ENCODE peak calls at places on chromosomes 3 and 15, in eight cellular contexts. One of them, this sample, is unnamed.

GRCh38 chr3:94024385-94024784 is 4.0 kb downstream of the STX19 start:
- DNase-seq in PC-3: peak; percentile 9
- DNase-seq in GM23338: no peak
- DNase-seq in heart left ventricle: no peak
- DNase-seq in uterus: no peak
- DNase-seq in cardiac muscle cell: no peak
- DNase-seq in A673: no peak
- DNase-seq in heart right ventricle: no peak
- DNase-seq in this sample: no peak

GRCh38 chr3:191882289-191882688 is 421.3 kb downstream of the PYDC2 start:
- DNase-seq in cardiac muscle cell: peak; percentile 37
- DNase-seq in GM23338: peak; percentile 64
- DNase-seq in uterus: no peak
- DNase-seq in PC-3: peak; percentile 8
- DNase-seq in heart left ventricle: no peak
- DNase-seq in heart right ventricle: no peak
- DNase-seq in A673: no peak
- DNase-seq in this sample: no peak

GRCh38 chr3:123755508-123755907 is 128.6 kb downstream of the MYLK start:
- DNase-seq in GM23338: no peak
- DNase-seq in uterus: no peak
- DNase-seq in cardiac muscle cell: no peak
- DNase-seq in heart left ventricle: no peak
- DNase-seq in heart right ventricle: no peak
- DNase-seq in PC-3: no peak
- DNase-seq in A673: no peak
- DNase-seq in this sample: no peak

GRCh38 chr3:178369006-178369405 is 167.2 kb upstream of the KCNMB2 start:
- DNase-seq in uterus: no peak
- DNase-seq in heart right ventricle: no peak
- DNase-seq in PC-3: no peak
- DNase-seq in heart left ventricle: no peak
- DNase-seq in cardiac muscle cell: no peak
- DNase-seq in GM23338: no peak
- DNase-seq in A673: no peak
- DNase-seq in this sample: no peak

GRCh38 chr15:90165659-90166489 is 35.3 kb upstream of the SEMA4B start:
- DNase-seq in GM23338: no peak
- DNase-seq in uterus: peak; percentile 43
- DNase-seq in PC-3: peak; percentile 99
- DNase-seq in A673: peak; percentile 79
- DNase-seq in cardiac muscle cell: no peak
- DNase-seq in heart right ventricle: peak; percentile 31
- DNase-seq in heart left ventricle: peak; percentile 61
- DNase-seq in this sample: peak; percentile 87

GRCh38 chr15:58521293-58521991 is 89.7 kb downstream of the LIPC start:
- DNase-seq in A673: peak; percentile 76
- DNase-seq in heart right ventricle: peak; percentile 38
- DNase-seq in cardiac muscle cell: no peak
- DNase-seq in heart left ventricle: peak; percentile 44
- DNase-seq in GM23338: peak; percentile 53
- DNase-seq in uterus: peak; percentile 28
- DNase-seq in PC-3: peak; percentile 93
- DNase-seq in this sample: peak; percentile 77

GRCh38 chr3:193346259-193346658 is 32.3 kb downstream of the ATP13A5 start:
- DNase-seq in PC-3: no peak
- DNase-seq in cardiac muscle cell: no peak
- DNase-seq in heart left ventricle: no peak
- DNase-seq in heart right ventricle: no peak
- DNase-seq in GM23338: peak; percentile 49
- DNase-seq in uterus: no peak
- DNase-seq in A673: no peak
- DNase-seq in this sample: no peak

GRCh38 chr3:34351857-34352545 is 553.6 kb downstream of the PDCD6IP start:
- DNase-seq in A673: no peak
- DNase-seq in heart left ventricle: no peak
- DNase-seq in GM23338: no peak
- DNase-seq in cardiac muscle cell: peak; percentile 68
- DNase-seq in uterus: no peak
- DNase-seq in PC-3: no peak
- DNase-seq in heart right ventricle: no peak
- DNase-seq in this sample: no peak

GRCh38 chr15:78016860-78017259 is 60.7 kb downstream of the TBC1D2B start:
- DNase-seq in GM23338: no peak
- DNase-seq in A673: no peak
- DNase-seq in uterus: no peak
- DNase-seq in PC-3: no peak
- DNase-seq in cardiac muscle cell: no peak
- DNase-seq in heart right ventricle: no peak
- DNase-seq in heart left ventricle: no peak
- DNase-seq in this sample: no peak

GRCh38 chr15:40511093-40511471 is 40.3 kb downstream of the CHST14 start:
- DNase-seq in cardiac muscle cell: no peak
- DNase-seq in heart left ventricle: no peak
- DNase-seq in uterus: no peak
- DNase-seq in A673: no peak
- DNase-seq in heart right ventricle: no peak
- DNase-seq in GM23338: peak; percentile 32
- DNase-seq in PC-3: no peak
- DNase-seq in this sample: no peak

GRCh38 chr3:46297658-46298423 is 55.6 kb downstream of the CCR3 start:
- DNase-seq in heart left ventricle: peak; percentile 35
- DNase-seq in GM23338: no peak
- DNase-seq in A673: no peak
- DNase-seq in uterus: no peak
- DNase-seq in PC-3: peak; percentile 74
- DNase-seq in heart right ventricle: no peak
- DNase-seq in cardiac muscle cell: no peak
- DNase-seq in this sample: no peak

GRCh38 chr3:12658593-12659058 is 5.3 kb downstream of the RAF1 start:
- DNase-seq in PC-3: peak; percentile 50
- DNase-seq in cardiac muscle cell: peak; percentile 45
- DNase-seq in GM23338: no peak
- DNase-seq in A673: peak; percentile 59
- DNase-seq in heart left ventricle: no peak
- DNase-seq in uterus: no peak
- DNase-seq in heart right ventricle: no peak
- DNase-seq in this sample: no peak

GRCh38 chr3:37703633-37704032 is 158.0 kb upstream of the CTDSPL start:
- DNase-seq in GM23338: no peak
- DNase-seq in PC-3: peak; percentile 18
- DNase-seq in cardiac muscle cell: no peak
- DNase-seq in heart right ventricle: no peak
- DNase-seq in uterus: no peak
- DNase-seq in heart left ventricle: no peak
- DNase-seq in A673: peak; percentile 5
- DNase-seq in this sample: no peak

GRCh38 chr15:91881551-91882297 is 28.2 kb downstream of the SLCO3A1 start:
- DNase-seq in PC-3: no peak
- DNase-seq in heart right ventricle: no peak
- DNase-seq in uterus: no peak
- DNase-seq in GM23338: peak; percentile 64
- DNase-seq in A673: no peak
- DNase-seq in heart left ventricle: no peak
- DNase-seq in cardiac muscle cell: no peak
- DNase-seq in this sample: no peak

GRCh38 chr3:110995461-110996226 is 76.0 kb upstream of the NECTIN3 start:
- DNase-seq in heart left ventricle: no peak
- DNase-seq in cardiac muscle cell: no peak
- DNase-seq in heart right ventricle: no peak
- DNase-seq in GM23338: no peak
- DNase-seq in uterus: no peak
- DNase-seq in A673: peak; percentile 94
- DNase-seq in PC-3: peak; percentile 64
- DNase-seq in this sample: no peak

GRCh38 chr3:46931631-46932441 is 44.7 kb downstream of the CCDC12 start:
- DNase-seq in cardiac muscle cell: no peak
- DNase-seq in A673: no peak
- DNase-seq in heart right ventricle: no peak
- DNase-seq in GM23338: no peak
- DNase-seq in heart left ventricle: peak; percentile 77
- DNase-seq in PC-3: peak; percentile 79
- DNase-seq in uterus: peak; percentile 67
- DNase-seq in this sample: peak; percentile 91

GRCh38 chr15:74458473-74458872 is 2.5 kb downstream of the UBL7 start:
- DNase-seq in heart left ventricle: no peak
- DNase-seq in PC-3: no peak
- DNase-seq in A673: peak; percentile 24
- DNase-seq in cardiac muscle cell: no peak
- DNase-seq in uterus: no peak
- DNase-seq in GM23338: no peak
- DNase-seq in heart right ventricle: no peak
- DNase-seq in this sample: no peak

GRCh38 chr15:95300958-95301357 is 1029.5 kb upstream of the NR2F2 start:
- DNase-seq in heart left ventricle: no peak
- DNase-seq in uterus: no peak
- DNase-seq in GM23338: no peak
- DNase-seq in heart right ventricle: no peak
- DNase-seq in A673: no peak
- DNase-seq in cardiac muscle cell: no peak
- DNase-seq in PC-3: peak; percentile 76
- DNase-seq in this sample: no peak

GRCh38 chr3:125017406-125017805 is 38.4 kb downstream of the HEG1 start:
- DNase-seq in uterus: no peak
- DNase-seq in PC-3: no peak
- DNase-seq in A673: no peak
- DNase-seq in heart right ventricle: no peak
- DNase-seq in GM23338: no peak
- DNase-seq in cardiac muscle cell: no peak
- DNase-seq in heart left ventricle: no peak
- DNase-seq in this sample: no peak

GRCh38 chr3:17640466-17640865 is 102.0 kb downstream of the TBC1D5 start:
- DNase-seq in cardiac muscle cell: no peak
- DNase-seq in heart right ventricle: no peak
- DNase-seq in uterus: no peak
- DNase-seq in PC-3: peak; percentile 26
- DNase-seq in A673: no peak
- DNase-seq in GM23338: no peak
- DNase-seq in heart left ventricle: no peak
- DNase-seq in this sample: no peak

GRCh38 chr3:194019766-194020165 is 116.2 kb upstream of the HES1 start:
- DNase-seq in heart left ventricle: no peak
- DNase-seq in PC-3: no peak
- DNase-seq in uterus: no peak
- DNase-seq in heart right ventricle: no peak
- DNase-seq in GM23338: peak; percentile 42
- DNase-seq in cardiac muscle cell: no peak
- DNase-seq in A673: no peak
- DNase-seq in this sample: no peak

DNA sequence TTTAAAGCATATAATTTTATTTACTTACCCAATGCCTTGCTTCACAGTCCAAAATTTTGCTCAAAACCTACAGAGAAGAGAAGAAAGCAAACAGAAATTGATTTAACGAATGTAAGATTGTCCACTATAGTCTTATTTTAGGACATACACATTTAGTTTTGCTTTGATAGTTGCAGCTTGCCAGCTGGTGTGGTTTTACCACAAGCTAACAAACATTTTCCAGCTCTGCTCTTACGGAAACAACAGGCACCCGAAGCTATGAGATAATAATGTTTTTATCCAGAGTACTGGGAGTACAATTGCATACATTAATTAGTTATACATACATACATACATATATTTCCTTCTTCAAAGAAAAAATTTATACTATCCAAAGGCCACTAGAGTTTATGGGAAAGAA is 10.4 kb downstream of the BCL6 start:
- DNase-seq in A673: no peak
- DNase-seq in heart left ventricle: no peak
- DNase-seq in GM23338: no peak
- DNase-seq in heart right ventricle: no peak
- DNase-seq in cardiac muscle cell: no peak
- DNase-seq in uterus: no peak
- DNase-seq in PC-3: no peak
- DNase-seq in this sample: no peak
- H3K27me3 ChIP-seq in A673: no peaks in the 10 kb centered on the region
- H3K27me3 ChIP-seq in heart left ventricle: no peaks in the 10 kb centered on the region
- H3K27me3 ChIP-seq in GM23338: peaks cover 26% of the 10 kb centered on the region
- H3K27me3 ChIP-seq in heart right ventricle: no peaks in the 10 kb centered on the region
- H3K27me3 ChIP-seq in cardiac muscle cell: no peaks in the 10 kb centered on the region
- H3K27me3 ChIP-seq in uterus: no peaks in the 10 kb centered on the region
- H3K27me3 ChIP-seq in PC-3: no peaks in the 10 kb centered on the region
- H3K27me3 ChIP-seq in this sample: no peaks in the 10 kb centered on the region

GRCh38 chr15:64846246-64846645 is 4.5 kb downstream of the PLEKHO2 start:
- DNase-seq in heart left ventricle: no peak
- DNase-seq in A673: no peak
- DNase-seq in uterus: no peak
- DNase-seq in heart right ventricle: no peak
- DNase-seq in PC-3: no peak
- DNase-seq in GM23338: no peak
- DNase-seq in cardiac muscle cell: no peak
- DNase-seq in this sample: no peak
- H3K4me1 ChIP-seq in heart left ventricle: peaks cover 58% of the 10 kb centered on the region
- H3K4me1 ChIP-seq in A673: no peaks in the 10 kb centered on the region
- H3K4me1 ChIP-seq in uterus: peaks cover 12% of the 10 kb centered on the region
- H3K4me1 ChIP-seq in heart right ventricle: peaks cover 33% of the 10 kb centered on the region
- H3K4me1 ChIP-seq in PC-3: peaks cover 9% of the 10 kb centered on the region
- H3K4me1 ChIP-seq in GM23338: peaks cover 63% of the 10 kb centered on the region
- H3K4me1 ChIP-seq in cardiac muscle cell: peaks cover 15% of the 10 kb centered on the region
- H3K4me1 ChIP-seq in this sample: peaks cover 75% of the 10 kb centered on the region

GRCh38 chr3:138046955-138047354 is 37.0 kb downstream of the CLDN18 start:
- DNase-seq in heart left ventricle: no peak
- DNase-seq in cardiac muscle cell: no peak
- DNase-seq in uterus: no peak
- DNase-seq in GM23338: no peak
- DNase-seq in heart right ventricle: no peak
- DNase-seq in PC-3: peak; percentile 6
- DNase-seq in A673: no peak
- DNase-seq in this sample: no peak

GRCh38 chr3:138051946-138052802 is 42.2 kb downstream of the CLDN18 start:
- DNase-seq in heart right ventricle: peak; percentile 24
- DNase-seq in GM23338: peak; percentile 76
- DNase-seq in heart left ventricle: peak; percentile 51
- DNase-seq in cardiac muscle cell: peak; percentile 79
- DNase-seq in uterus: no peak
- DNase-seq in PC-3: peak; percentile 60
- DNase-seq in A673: peak; percentile 53
- DNase-seq in this sample: peak; percentile 69

GRCh38 chr3:138046084-138046483 is 36.1 kb downstream of the CLDN18 start:
- DNase-seq in GM23338: no peak
- DNase-seq in heart left ventricle: no peak
- DNase-seq in uterus: no peak
- DNase-seq in PC-3: no peak
- DNase-seq in cardiac muscle cell: no peak
- DNase-seq in heart right ventricle: peak; percentile 20
- DNase-seq in A673: no peak
- DNase-seq in this sample: no peak

GRCh38 chr3:138047596-138048195 is 37.7 kb downstream of the CLDN18 start:
- DNase-seq in GM23338: no peak
- DNase-seq in heart right ventricle: no peak
- DNase-seq in uterus: no peak
- DNase-seq in cardiac muscle cell: no peak
- DNase-seq in PC-3: no peak
- DNase-seq in heart left ventricle: no peak
- DNase-seq in A673: peak; percentile 9
- DNase-seq in this sample: no peak

GRCh38 chr3:138049157-138049919 is 39.4 kb downstream of the CLDN18 start:
- DNase-seq in cardiac muscle cell: no peak
- DNase-seq in uterus: no peak
- DNase-seq in heart right ventricle: no peak
- DNase-seq in A673: peak; percentile 5
- DNase-seq in PC-3: no peak
- DNase-seq in heart left ventricle: no peak
- DNase-seq in GM23338: peak; percentile 34
- DNase-seq in this sample: no peak
- TF ChIP-seq CTCF in cardiac muscle cell: no peak
- TF ChIP-seq CTCF in uterus: no peak
- TF ChIP-seq CTCF in heart right ventricle: no peak
- TF ChIP-seq CTCF in A673: peak; percentile 22
- TF ChIP-seq CTCF in PC-3: no peak
- TF ChIP-seq CTCF in heart left ventricle: peak; percentile 24
- TF ChIP-seq CTCF in GM23338: peak; percentile 69
- TF ChIP-seq CTCF in this sample: no peak

GRCh38 chr15:69145149-69145693 is 15.2 kb upstream of the GLCE start:
- DNase-seq in uterus: no peak
- DNase-seq in A673: no peak
- DNase-seq in heart left ventricle: no peak
- DNase-seq in PC-3: no peak
- DNase-seq in cardiac muscle cell: no peak
- DNase-seq in heart right ventricle: no peak
- DNase-seq in GM23338: no peak
- DNase-seq in this sample: no peak
- H3K27me3 ChIP-seq in uterus: no peaks in the 10 kb centered on the region
- H3K27me3 ChIP-seq in A673: no peaks in the 10 kb centered on the region
- H3K27me3 ChIP-seq in heart left ventricle: no peaks in the 10 kb centered on the region
- H3K27me3 ChIP-seq in PC-3: no peaks in the 10 kb centered on the region
- H3K27me3 ChIP-seq in cardiac muscle cell: no peaks in the 10 kb centered on the region
- H3K27me3 ChIP-seq in heart right ventricle: no peaks in the 10 kb centered on the region
- H3K27me3 ChIP-seq in GM23338: no peaks in the 10 kb centered on the region
- H3K27me3 ChIP-seq in this sample: no peaks in the 10 kb centered on the region